ENCODE peak calls at places on chromosomes 3 and 15, in five cellular contexts. Y is PC-3, E is AG04450, N is sigmoid colon, X is GM10248. C is an unnamed sample.

GRCh38 chr3:71492566-71492965 is 91.0 kb downstream of the FOXP1 start:
- DNase-seq in Y (no peak), E (no peak), N (no peak), X (no peak), C (no peak)

GRCh38 chr3:52005571-52005986 is 9.9 kb upstream of the RPL29 start:
- DNase-seq in Y (no peak), E (peak), N (no peak), X (no peak), C (no peak)

GRCh38 chr3:54131026-54131605 is 8.8 kb downstream of the CACNA2D3 start:
- DNase-seq in Y (no peak), E (no peak), N (no peak), X (no peak), C (no peak)

GRCh38 chr15:73265536-73266153 is 103.1 kb downstream of the HCN4 start:
- DNase-seq in Y (peak), E (peak), N (no peak), X (peak), C (peak)

GRCh38 chr3:21752749-21753347 is 1.8 kb upstream of the ZNF385D start:
- DNase-seq in Y (peak), E (no peak), N (no peak), X (peak), C (no peak)

GRCh38 chr3:58071480-58071971 is 63.3 kb downstream of the FLNB start:
- DNase-seq in Y (peak), E (no peak), N (no peak), X (no peak), C (no peak)

GRCh38 chr3:34132069-34132677 is 333.7 kb downstream of the PDCD6IP start:
- DNase-seq in Y (no peak), E (no peak), N (no peak), X (no peak), C (no peak)

GRCh38 chr3:109187390-109187789 is 50.9 kb downstream of the C3orf85 start:
- DNase-seq in Y (no peak), E (no peak), N (no peak), X (no peak), C (no peak)

GRCh38 chr15:80775340-80775739 is 3.8 kb upstream of the CEMIP start:
- DNase-seq in Y (no peak), E (no peak), N (no peak), X (no peak), C (no peak)

GRCh38 chr3:116270053-116270452 is 175.2 kb downstream of the LSAMP start:
- DNase-seq in Y (peak), E (no peak), N (no peak), X (no peak), C (no peak)

GRCh38 chr3:150631515-150632221 is 28.5 kb downstream of the SELENOT start:
- DNase-seq in Y (no peak), E (no peak), N (no peak), X (no peak), C (no peak)

GRCh38 chr3:185858502-185859225 is 33.8 kb upstream of the IGF2BP2 start:
- DNase-seq in Y (no peak), E (no peak), N (no peak), X (no peak), C (no peak)

GRCh38 chr3:2823016-2823415 is 287.2 kb downstream of the IL5RA start:
- DNase-seq in Y (peak), E (no peak), N (no peak), X (no peak), C (no peak)

GRCh38 chr15:76932090-76932966 is 779 bp downstream of the RCN2 start:
- DNase-seq in Y (no peak), E (no peak), N (no peak), X (no peak), C (no peak)

GRCh38 chr15:74442063-74442462 is 8.3 kb upstream of the SEMA7A start:
- DNase-seq in Y (no peak), E (no peak), N (no peak), X (no peak), C (no peak)

GRCh38 chr15:35450492-35450891 is 95.5 kb downstream of the DPH6 start:
- DNase-seq in Y (peak), E (no peak), N (no peak), X (no peak), C (no peak)

GRCh38 chr3:72186485-72186864 is 401.5 kb upstream of the PROK2 start:
- DNase-seq in Y (peak), E (no peak), N (no peak), X (no peak), C (no peak)

GRCh38 chr3:50552598-50552997 is 14.9 kb downstream of the C3orf18 start:
- DNase-seq in Y (no peak), E (no peak), N (no peak), X (no peak), C (no peak)

GRCh38 chr3:44962606-44963393 is 13.2 kb downstream of the ZDHHC3 start:
- DNase-seq in Y (peak), E (no peak), N (no peak), X (no peak), C (no peak)

GRCh38 chr3:156551261-156551660 is 3.7 kb downstream of the SSR3 start:
- DNase-seq in Y (no peak), E (no peak), N (no peak), X (no peak), C (no peak)

GRCh38 chr3:134796313-134797079 is 1.4 kb downstream of the EPHB1 start:
- DNase-seq in Y (peak), E (no peak), N (peak), X (no peak), C (no peak)

GRCh38 chr3:171565671-171566070 is 105.5 kb upstream of the TNIK start:
- DNase-seq in Y (peak), E (no peak), N (no peak), X (no peak), C (no peak)

GRCh38 chr3:42631650-42632049 is 21.8 kb upstream of the ZBTB47 start:
- DNase-seq in Y (no peak), E (no peak), N (no peak), X (no peak), C (no peak)

DNA sequence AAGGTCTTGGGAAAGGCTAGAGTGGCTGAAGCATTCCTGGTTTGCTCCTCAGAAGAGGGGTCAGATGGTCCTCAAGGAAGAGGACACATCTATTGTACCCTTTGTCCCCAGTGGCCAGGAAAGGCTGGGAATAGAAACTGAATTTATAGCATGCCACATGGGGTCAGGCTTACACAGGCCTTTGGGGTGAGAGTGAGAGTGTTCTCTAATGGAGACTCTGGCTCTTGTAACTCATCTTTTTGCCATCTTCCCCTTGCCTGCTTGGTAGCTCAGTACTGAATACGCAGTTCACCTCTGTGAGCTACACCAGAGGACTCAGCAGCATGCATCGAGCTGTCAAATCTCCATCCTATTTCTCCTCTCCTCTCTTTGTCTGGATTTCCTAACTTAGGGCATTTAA is 87.5 kb downstream of the ATP2B2 start:
- DNase-seq in Y (peak), E (no peak), N (no peak), X (peak), C (no peak)
- TF ChIP-seq CTCF in Y (peak), E (peak), N (no peak), X (peak), C (no peak)

GRCh38 chr15:78567541-78567940 is 2.2 kb downstream of the CHRNA5 start:
- DNase-seq in Y (peak), E (no peak), N (no peak), X (peak), C (no peak)

GRCh38 chr15:78565951-78566774 is 843 bp downstream of the CHRNA5 start:
- DNase-seq in Y (peak), E (no peak), N (no peak), X (peak), C (no peak)

GRCh38 chr15:78571382-78571781 is 6.1 kb downstream of the CHRNA5 start:
- DNase-seq in Y (no peak), E (no peak), N (no peak), X (no peak), C (no peak)

GRCh38 chr15:78574944-78575343 is 9.6 kb downstream of the CHRNA5 start:
- DNase-seq in Y (no peak), E (no peak), N (no peak), X (peak), C (no peak)

DNA sequence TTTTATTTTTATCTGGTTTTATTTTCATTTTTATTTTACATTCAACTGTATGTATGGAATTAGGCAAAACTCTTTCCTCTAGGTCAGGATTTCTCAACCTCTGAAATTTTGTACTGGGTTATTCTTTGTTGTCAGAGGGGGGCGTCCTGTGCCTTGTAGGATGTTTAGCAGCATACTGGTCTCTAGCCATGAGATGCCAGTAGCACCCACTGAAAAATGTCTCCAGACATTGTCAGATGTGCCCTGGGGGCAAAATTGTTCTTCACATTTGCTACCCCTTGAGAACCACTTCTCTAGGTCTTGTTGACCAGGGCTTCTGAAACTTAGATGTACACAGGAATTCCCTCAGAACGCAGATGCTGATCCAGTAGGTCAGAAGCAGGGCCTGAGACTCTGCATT is 5.4 kb downstream of the CHRNA5 start:
- DNase-seq in Y (no peak), E (no peak), N (no peak), X (no peak), C (no peak)
- TF ChIP-seq CTCF in Y (no peak), E (no peak), N (no peak), X (no peak), C (no peak)

GRCh38 chr3:139532996-139533395 is 6.5 kb downstream of the RBP1 start:
- DNase-seq in Y (no peak), E (no peak), N (no peak), X (no peak), C (no peak)

GRCh38 chr3:139533781-139534443 is 5.6 kb downstream of the RBP1 start:
- DNase-seq in Y (peak), E (peak), N (no peak), X (no peak), C (no peak)

GRCh38 chr3:139534992-139535879 is 4.3 kb downstream of the RBP1 start:
- DNase-seq in Y (peak), E (peak), N (peak), X (no peak), C (no peak)

GRCh38 chr3:139537325-139537724 is 2.2 kb downstream of the RBP1 start:
- DNase-seq in Y (peak), E (no peak), N (no peak), X (no peak), C (no peak)

GRCh38 chr3:139534444-139534812 is 5.1 kb downstream of the RBP1 start:
- DNase-seq in Y (peak), E (peak), N (peak), X (no peak), C (no peak)
- TF ChIP-seq CTCF in Y (no peak), E (no peak), N (no peak), X (no peak), C (no peak)

GRCh38 chr3:189361103-189361835 is 189.5 kb downstream of the TPRG1 start:
- DNase-seq in Y (peak), E (no peak), N (no peak), X (no peak), C (no peak)

GRCh38 chr3:189369636-189370035 is 197.9 kb downstream of the TPRG1 start:
- DNase-seq in Y (no peak), E (no peak), N (no peak), X (no peak), C (no peak)

GRCh38 chr3:189368384-189368783 is 196.6 kb downstream of the TPRG1 start:
- DNase-seq in Y (no peak), E (no peak), N (no peak), X (no peak), C (no peak)

GRCh38 chr3:189363856-189364255 is 192.1 kb downstream of the TPRG1 start:
- DNase-seq in Y (no peak), E (no peak), N (no peak), X (no peak), C (no peak)

GRCh38 chr3:189365609-189366564 is 194.1 kb downstream of the TPRG1 start:
- DNase-seq in Y (no peak), E (no peak), N (no peak), X (no peak), C (no peak)
- TF ChIP-seq CTCF in Y (no peak), E (no peak), N (no peak), X (no peak), C (no peak)

GRCh38 chr3:107846282-107846852 is 244.5 kb downstream of the CD47 start:
- DNase-seq in Y (peak), E (peak), N (peak), X (peak), C (no peak)
- TF ChIP-seq CTCF in Y (peak), E (peak), N (peak), X (peak), C (no peak)

DNA sequence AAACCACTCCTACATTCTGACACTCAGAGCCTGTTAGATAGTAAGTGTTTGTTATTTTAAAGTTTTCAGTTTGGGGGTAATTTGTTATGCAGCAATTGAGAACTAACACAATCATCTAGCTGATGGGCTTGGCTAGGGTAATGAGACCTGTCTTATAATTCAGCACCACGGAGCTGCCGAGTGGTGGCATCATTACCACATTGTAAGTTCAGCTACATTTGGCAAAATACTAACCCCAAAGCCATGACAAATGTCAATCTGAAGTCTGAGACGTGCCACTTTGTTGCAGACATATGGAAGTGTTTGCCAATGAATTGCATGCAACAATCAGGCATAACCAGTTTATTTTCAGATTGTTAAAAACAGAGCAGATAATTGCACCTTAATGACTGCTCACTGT is 52.7 kb downstream of the KLHL6 start:
- DNase-seq in Y (peak), E (no peak), N (no peak), X (no peak), C (no peak)
- TF ChIP-seq CTCF in Y (peak), E (peak), N (no peak), X (no peak), C (no peak)

GRCh38 chr15:90249123-90249863 is at the start of gene TTLL13:
- DNase-seq in Y (peak), E (peak), N (peak), X (peak), C (peak)
- TF ChIP-seq CTCF in Y (no peak), E (peak), N (no peak), X (no peak), C (no peak)

DNA sequence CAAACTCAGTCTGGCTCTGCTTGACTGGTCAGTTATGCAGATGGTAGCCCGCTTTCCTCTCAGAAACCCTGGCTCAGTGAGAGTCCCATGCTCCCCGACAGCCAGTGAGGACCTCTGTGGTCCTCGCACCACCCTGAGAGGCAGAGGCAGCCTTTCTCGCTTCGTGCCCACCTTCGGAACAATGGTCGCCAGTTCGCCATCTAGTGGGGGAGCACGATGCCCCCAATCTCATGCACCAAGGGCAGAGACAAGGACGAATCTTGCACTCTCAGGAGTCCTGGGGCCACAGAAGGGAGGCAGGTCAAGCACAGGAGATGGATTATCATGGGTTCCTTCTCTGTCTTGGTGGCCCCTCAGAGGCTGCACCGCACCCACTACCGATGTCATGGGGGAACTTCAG is 75.2 kb downstream of the RHCG start:
- DNase-seq in Y (no peak), E (no peak), N (no peak), X (no peak), C (no peak)
- TF ChIP-seq CTCF in Y (no peak), E (no peak), N (no peak), X (no peak), C (no peak)

GRCh38 chr3:180683816-180684215 is 4.5 kb upstream of the CCDC39 start:
- DNase-seq in Y (no peak), E (no peak), N (no peak), X (no peak), C (no peak)
- TF ChIP-seq CTCF in Y (no peak), E (no peak), N (no peak), X (no peak), C (no peak)

C was measured in activated B cell treated with CpG ODN at 0.5 μM for 24 hours.